ENCODE peak calls at places on chromosomes 16 and 17, in four cellular contexts. Y, L, J and D are unnamed samples.

GRCh38 chr17:67316776-67317175 is 49.6 kb downstream of the PSMD12 start:
- DNase-seq in Y (no peak), L (no peak), J (no peak), D (no peak)

GRCh38 chr17:50348522-50349240 is 2.8 kb downstream of the XYLT2 start:
- DNase-seq in Y (no peak), L (no peak), J (no peak), D (peak)

GRCh38 chr16:8044796-8045195 is 545.5 kb downstream of the TMEM114 start:
- DNase-seq in Y (no peak), L (no peak), J (no peak), D (no peak)

GRCh38 chr17:2214047-2214717 is 89.4 kb downstream of the SMG6 start:
- DNase-seq in Y (peak), L (peak), J (peak), D (peak)

GRCh38 chr17:15273141-15273793 is 8.1 kb upstream of the PMP22 start:
- DNase-seq in Y (no peak), L (no peak), J (no peak), D (no peak)

GRCh38 chr16:49701867-49702494 is 153.9 kb downstream of the ZNF423 start:
- DNase-seq in Y (peak), L (no peak), J (peak), D (no peak)

GRCh38 chr16:66840883-66841282 is 3.3 kb upstream of the CA7 start:
- DNase-seq in Y (no peak), L (no peak), J (no peak), D (no peak)

GRCh38 chr16:83615131-83615530 is 192.6 kb upstream of the HSBP1 start:
- DNase-seq in Y (no peak), L (no peak), J (no peak), D (no peak)

GRCh38 chr17:36937001-36937960 is at the start of gene LHX1:
- DNase-seq in Y (peak), L (no peak), J (no peak), D (no peak)

GRCh38 chr16:88963583-88963982 is 13.4 kb downstream of the CBFA2T3 start:
- DNase-seq in Y (no peak), L (no peak), J (no peak), D (no peak)

GRCh38 chr17:19317359-19318095 is 45.0 kb downstream of the B9D1 start:
- DNase-seq in Y (peak), L (no peak), J (peak), D (peak)

GRCh38 chr17:66517336-66518009 is 215.1 kb downstream of the PRKCA start:
- DNase-seq in Y (no peak), L (no peak), J (no peak), D (no peak)

GRCh38 chr17:68909066-68909465 is 46.1 kb downstream of the ABCA8 start:
- DNase-seq in Y (no peak), L (peak), J (peak), D (peak)

GRCh38 chr17:82376042-82376730 is 4.6 kb downstream of the UTS2R start:
- DNase-seq in Y (no peak), L (no peak), J (no peak), D (no peak)

GRCh38 chr16:73214825-73215481 is 167.0 kb upstream of the ZFHX3 start:
- DNase-seq in Y (no peak), L (no peak), J (peak), D (peak)

GRCh38 chr17:46964315-46965265 is 14.5 kb downstream of the RPRML start:
- DNase-seq in Y (peak), L (no peak), J (no peak), D (no peak)

GRCh38 chr17:62763891-62764600 is 44.1 kb downstream of the MARCHF10 start:
- DNase-seq in Y (no peak), L (no peak), J (no peak), D (no peak)

GRCh38 chr16:56102159-56102798 is 89.0 kb upstream of the GNAO1 start:
- DNase-seq in Y (peak), L (no peak), J (peak), D (no peak)